ENCODE peak calls at places on chromosomes 5 and 9, in nine cellular contexts. R is heart left ventricle; S is CD8-positive, alpha-beta T cell; Y is spleen; F is stomach; A is CD8-positive, alpha-beta memory T cell; D is OCI-LY7; V is naive thymus-derived CD4-positive, alpha-beta T cell; C is CD4-positive, alpha-beta T cell. B is an unnamed sample.
A peak's percentile ranks its signal among the peaks of the same experiment; 100 is the strongest.

GRCh38 chr9:106745457-106745856 is 117.5 kb upstream of the ZNF462 start:
- DNase-seq in R (no peak), S (no peak), Y (no peak), F (no peak), A (no peak), D (no peak), V (no peak), C (no peak), B (no peak)

GRCh38 chr9:126501383-126502331 is 112.1 kb upstream of the LMX1B start:
- DNase-seq in R (no peak), S (no peak), Y (peak; percentile 67), F (no peak), A (no peak), D (no peak), V (no peak), C (no peak), B (no peak)

GRCh38 chr9:35114921-35115341 is 731 bp downstream of the ATOSB start:
- DNase-seq in R (peak; percentile 83), S (no peak), Y (peak; percentile 91), F (peak; percentile 42), A (peak; percentile 22), D (peak; percentile 68), V (no peak), C (no peak), B (peak; percentile 84)

GRCh38 chr5:162699361-162699760 is 631.8 kb downstream of the GABRG2 start:
- DNase-seq in R (no peak), S (no peak), Y (no peak), F (no peak), A (no peak), D (no peak), V (no peak), C (no peak), B (no peak)

GRCh38 chr9:91843623-91844111 is 106.4 kb downstream of the ROR2 start:
- DNase-seq in R (peak; percentile 66), S (no peak), Y (peak; percentile 71), F (peak; percentile 23), A (no peak), D (no peak), V (no peak), C (no peak), B (no peak)

GRCh38 chr5:157710887-157711286 is 20.3 kb upstream of the THG1L start:
- DNase-seq in R (no peak), S (no peak), Y (no peak), F (no peak), A (no peak), D (no peak), V (no peak), C (no peak), B (no peak)

GRCh38 chr5:127840198-127840524 is 137.0 kb downstream of the CCDC192 start:
- DNase-seq in R (no peak), S (no peak), Y (no peak), F (no peak), A (no peak), D (no peak), V (no peak), C (no peak), B (no peak)

GRCh38 chr5:170740586-170741205 is 42.8 kb upstream of the GABRP start:
- DNase-seq in R (no peak), S (no peak), Y (no peak), F (no peak), A (no peak), D (no peak), V (no peak), C (no peak), B (no peak)

GRCh38 chr5:32136342-32136741 is 37.8 kb downstream of the GOLPH3 start:
- DNase-seq in R (no peak), S (no peak), Y (no peak), F (no peak), A (no peak), D (no peak), V (no peak), C (no peak), B (no peak)

GRCh38 chr9:14238518-14238917 is 75.4 kb downstream of the NFIB start:
- DNase-seq in R (no peak), S (no peak), Y (no peak), F (no peak), A (no peak), D (no peak), V (no peak), C (no peak), B (no peak)

GRCh38 chr9:90855208-90856000 is 53.8 kb downstream of the SYK start:
- DNase-seq in R (no peak), S (no peak), Y (no peak), F (no peak), A (no peak), D (no peak), V (no peak), C (no peak), B (peak; percentile 6)

GRCh38 chr5:35884125-35884788 is 27.6 kb downstream of the IL7R start:
- DNase-seq in R (no peak), S (no peak), Y (no peak), F (no peak), A (no peak), D (peak; percentile 98), V (no peak), C (no peak), B (no peak)

GRCh38 chr5:105836263-105836662 is 1834.5 kb downstream of the EFNA5 start:
- DNase-seq in R (no peak), S (no peak), Y (no peak), F (no peak), A (no peak), D (no peak), V (no peak), C (no peak), B (no peak)

GRCh38 chr5:138960145-138960692 is 85.1 kb upstream of the LRRTM2 start:
- DNase-seq in R (no peak), S (no peak), Y (no peak), F (no peak), A (no peak), D (no peak), V (no peak), C (no peak), B (peak; percentile 72)

GRCh38 chr5:120405923-120406322 is 58.2 kb upstream of the PRR16 start:
- DNase-seq in R (no peak), S (no peak), Y (no peak), F (no peak), A (no peak), D (no peak), V (no peak), C (no peak), B (no peak)

GRCh38 chr9:105690742-105691141 is 3.6 kb upstream of the TMEM38B start:
- DNase-seq in R (no peak), S (no peak), Y (no peak), F (no peak), A (no peak), D (no peak), V (no peak), C (no peak), B (no peak)

GRCh38 chr5:55993628-55994501 is 898 bp downstream of the IL6ST start:
- DNase-seq in R (no peak), S (no peak), Y (no peak), F (no peak), A (peak; percentile 68), D (peak; percentile 35), V (no peak), C (no peak), B (no peak)

GRCh38 chr5:15702102-15702501 is 202.1 kb downstream of the FBXL7 start:
- DNase-seq in R (no peak), S (no peak), Y (no peak), F (no peak), A (no peak), D (no peak), V (no peak), C (no peak), B (no peak)

GRCh38 chr9:82679488-82679887 is 383.5 kb downstream of the RASEF start:
- DNase-seq in R (no peak), S (no peak), Y (no peak), F (no peak), A (no peak), D (no peak), V (no peak), C (no peak), B (no peak)

GRCh38 chr9:82091610-82092009 is 103.0 kb downstream of the SPATA31D1 start:
- DNase-seq in R (no peak), S (no peak), Y (no peak), F (no peak), A (no peak), D (peak; percentile 70), V (no peak), C (no peak), B (no peak)

GRCh38 chr9:135152608-135153337 is 65.3 kb downstream of the OLFM1 start:
- DNase-seq in R (no peak), S (no peak), Y (no peak), F (no peak), A (no peak), D (no peak), V (no peak), C (no peak), B (no peak)
- H3K9me3 ChIP-seq in R (no peaks in the 10 kb centered on the region), S (no peaks in the 10 kb centered on the region), Y (no peaks in the 10 kb centered on the region), F (peaks cover 13% of the 10 kb centered on the region), A (no peaks in the 10 kb centered on the region), D (no peaks in the 10 kb centered on the region), V (peaks cover 15% of the 10 kb centered on the region), C (no peaks in the 10 kb centered on the region), B (no peaks in the 10 kb centered on the region)

GRCh38 chr9:17251100-17251499 is 116.3 kb downstream of the CNTLN start:
- DNase-seq in R (no peak), S (no peak), Y (no peak), F (no peak), A (no peak), D (no peak), V (no peak), C (no peak), B (no peak)
- H3K9me3 ChIP-seq in R (peaks cover 17% of the 10 kb centered on the region), S (no peaks in the 10 kb centered on the region), Y (peaks cover 5% of the 10 kb centered on the region), F (peaks cover 54% of the 10 kb centered on the region), A (no peaks in the 10 kb centered on the region), D (peaks cover 4% of the 10 kb centered on the region), V (peaks cover 7% of the 10 kb centered on the region), C (peaks cover 6% of the 10 kb centered on the region), B (peaks cover 58% of the 10 kb centered on the region)

GRCh38 chr5:150993836-150994412 is 26.5 kb upstream of the GPX3 start:
- DNase-seq in R (no peak), S (no peak), Y (no peak), F (no peak), A (no peak), D (no peak), V (no peak), C (no peak), B (no peak)
- H3K9me3 ChIP-seq in R (no peaks in the 10 kb centered on the region), S (no peaks in the 10 kb centered on the region), Y (no peaks in the 10 kb centered on the region), F (peaks cover 8% of the 10 kb centered on the region), A (no peaks in the 10 kb centered on the region), D (no peaks in the 10 kb centered on the region), V (no peaks in the 10 kb centered on the region), C (peaks cover 6% of the 10 kb centered on the region), B (no peaks in the 10 kb centered on the region)

DNA sequence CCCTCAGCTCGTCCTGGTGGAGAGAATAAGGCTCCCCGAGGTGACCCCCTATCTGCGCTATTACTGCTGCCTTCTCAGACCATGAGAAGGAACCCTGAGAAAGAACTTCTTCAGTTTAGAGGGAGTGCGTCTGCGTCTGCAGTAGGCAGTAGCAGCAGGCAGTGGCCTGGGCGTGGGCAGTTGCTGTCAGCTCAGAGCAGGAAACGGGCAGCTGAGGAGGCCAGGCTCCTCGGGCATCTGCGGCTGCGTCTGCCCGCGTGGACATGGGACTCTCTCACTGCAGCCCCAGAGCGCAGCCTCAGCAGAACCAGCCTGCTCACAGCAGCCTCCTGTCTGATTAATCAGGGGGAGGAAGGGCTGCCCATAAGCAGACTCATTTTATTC is 49.8 kb upstream of the FCN1 start:
- DNase-seq in R (no peak), S (no peak), Y (peak; percentile 73), F (no peak), A (no peak), D (no peak), V (no peak), C (no peak), B (peak; percentile 62)
- H3K9me3 ChIP-seq in R (no peaks in the 10 kb centered on the region), S (no peaks in the 10 kb centered on the region), Y (no peaks in the 10 kb centered on the region), F (no peaks in the 10 kb centered on the region), A (no peaks in the 10 kb centered on the region), D (no peaks in the 10 kb centered on the region), V (no peaks in the 10 kb centered on the region), C (no peaks in the 10 kb centered on the region), B (no peaks in the 10 kb centered on the region)

GRCh38 chr5:80439213-80439612 is 31.3 kb downstream of the ZFYVE16 start:
- DNase-seq in R (no peak), S (no peak), Y (no peak), F (no peak), A (no peak), D (no peak), V (no peak), C (no peak), B (no peak)
- H3K9me3 ChIP-seq in R (no peaks in the 10 kb centered on the region), S (no peaks in the 10 kb centered on the region), Y (no peaks in the 10 kb centered on the region), F (no peaks in the 10 kb centered on the region), A (no peaks in the 10 kb centered on the region), D (no peaks in the 10 kb centered on the region), V (no peaks in the 10 kb centered on the region), C (no peaks in the 10 kb centered on the region), B (no peaks in the 10 kb centered on the region)